ENCODE peak calls at places on chromosomes 13 and 19, in seven cellular contexts. One of them, this sample, is unnamed.

GRCh38 chr19:44677019-44677809 is 5.9 kb downstream of the CEACAM19 start:
- DNase-seq in activated naive CD4-positive, alpha-beta T cell: no peak
- DNase-seq in heart left ventricle: no peak
- DNase-seq in right lobe of liver: no peak
- DNase-seq in NCI-H510A: no peak
- DNase-seq in IMR-90: peak; percentile 70
- DNase-seq in BJ: peak; percentile 20
- DNase-seq in this sample: peak; percentile 77

GRCh38 chr13:26342898-26343297 is 89.0 kb downstream of the CDK8 start:
- DNase-seq in right lobe of liver: no peak
- DNase-seq in IMR-90: no peak
- DNase-seq in heart left ventricle: no peak
- DNase-seq in NCI-H510A: no peak
- DNase-seq in BJ: no peak
- DNase-seq in activated naive CD4-positive, alpha-beta T cell: no peak
- DNase-seq in this sample: no peak

GRCh38 chr13:36133950-36134349 is 2.8 kb upstream of the DCLK1 start:
- DNase-seq in right lobe of liver: no peak
- DNase-seq in heart left ventricle: no peak
- DNase-seq in BJ: no peak
- DNase-seq in IMR-90: no peak
- DNase-seq in activated naive CD4-positive, alpha-beta T cell: no peak
- DNase-seq in NCI-H510A: no peak
- DNase-seq in this sample: no peak

GRCh38 chr13:27131906-27132305 is 39.7 kb downstream of the USP12 start:
- DNase-seq in heart left ventricle: no peak
- DNase-seq in right lobe of liver: no peak
- DNase-seq in activated naive CD4-positive, alpha-beta T cell: no peak
- DNase-seq in NCI-H510A: no peak
- DNase-seq in BJ: no peak
- DNase-seq in IMR-90: no peak
- DNase-seq in this sample: no peak

GRCh38 chr19:3382460-3383100 is 16.2 kb downstream of the NFIC start:
- DNase-seq in activated naive CD4-positive, alpha-beta T cell: no peak
- DNase-seq in IMR-90: no peak
- DNase-seq in NCI-H510A: no peak
- DNase-seq in right lobe of liver: no peak
- DNase-seq in BJ: no peak
- DNase-seq in heart left ventricle: no peak
- DNase-seq in this sample: no peak

GRCh38 chr13:33487575-33488243 is 202.2 kb upstream of the STARD13 start:
- DNase-seq in IMR-90: peak; percentile 65
- DNase-seq in activated naive CD4-positive, alpha-beta T cell: no peak
- DNase-seq in right lobe of liver: no peak
- DNase-seq in NCI-H510A: no peak
- DNase-seq in heart left ventricle: no peak
- DNase-seq in BJ: no peak
- DNase-seq in this sample: no peak

GRCh38 chr13:113275387-113275786 is 21.7 kb upstream of the LAMP1 start:
- DNase-seq in IMR-90: peak; percentile 75
- DNase-seq in NCI-H510A: no peak
- DNase-seq in right lobe of liver: peak; percentile 69
- DNase-seq in heart left ventricle: no peak
- DNase-seq in BJ: no peak
- DNase-seq in activated naive CD4-positive, alpha-beta T cell: no peak
- DNase-seq in this sample: peak; percentile 68

GRCh38 chr13:40206241-40207109 is 460.0 kb downstream of the FOXO1 start:
- DNase-seq in NCI-H510A: no peak
- DNase-seq in right lobe of liver: no peak
- DNase-seq in BJ: no peak
- DNase-seq in activated naive CD4-positive, alpha-beta T cell: no peak
- DNase-seq in heart left ventricle: no peak
- DNase-seq in IMR-90: peak; percentile 7
- DNase-seq in this sample: peak; percentile 59

This sample was measured in brain microvascular endothelial cell.